ENCODE peak calls at places on chromosomes 11 and 22, in four cellular contexts. H is GM06990, E is epithelial cell of esophagus, Y is lower leg skin. L is an unnamed sample.

GRCh38 chr11:126978911-126979310 is 21.7 kb downstream of the KIRREL3 start:
- DNase-seq in H (no peak), Y (no peak), E (no peak), L (no peak)

GRCh38 chr22:22086501-22087158 is 104.0 kb upstream of the TOP3B start:
- DNase-seq in E (peak; percentile 48), Y (no peak), H (no peak), L (no peak)

GRCh38 chr11:120184946-120185677 is 25.7 kb upstream of the OAF start:
- DNase-seq in Y (no peak), H (no peak), E (no peak), L (no peak)

GRCh38 chr22:37496651-37497599 is 10.7 kb upstream of the MFNG start:
- DNase-seq in Y (no peak), H (no peak), E (peak; percentile 86), L (no peak)

GRCh38 chr11:22974251-22974650 is 114.0 kb upstream of the CCDC179 start:
- DNase-seq in E (no peak), H (no peak), Y (no peak), L (no peak)

GRCh38 chr11:115598502-115598901 is 94.3 kb upstream of the CADM1 start:
- DNase-seq in E (no peak), Y (no peak), H (no peak), L (no peak)

GRCh38 chr22:46876357-46876934 is 114.0 kb downstream of the TBC1D22A start:
- DNase-seq in Y (no peak), H (no peak), E (no peak), L (no peak)

GRCh38 chr11:82750643-82751139 is 17.0 kb upstream of the FAM181B start:
- DNase-seq in H (no peak), E (peak; percentile 27), Y (no peak), L (peak; percentile 4)

GRCh38 chr11:131092469-131092868 is 176.2 kb upstream of the SNX19 start:
- DNase-seq in E (no peak), Y (no peak), H (no peak), L (no peak)

GRCh38 chr11:92140021-92140420 is 84.6 kb upstream of the FAT3 start:
- DNase-seq in E (no peak), Y (no peak), H (no peak), L (no peak)

GRCh38 chr11:43790444-43790794 is 90.2 kb upstream of the ALKBH3 start:
- DNase-seq in H (no peak), Y (no peak), E (peak; percentile 74), L (no peak)

GRCh38 chr22:49197500-49197899 is 630.2 kb downstream of the BRD1 start:
- DNase-seq in E (no peak), Y (no peak), H (no peak), L (no peak)

GRCh38 chr11:125330462-125331325 is 165.4 kb downstream of the FEZ1 start:
- DNase-seq in E (no peak), H (no peak), Y (no peak), L (no peak)

GRCh38 chr22:39215430-39216142 is 29.2 kb downstream of the PDGFB start:
- DNase-seq in Y (no peak), E (no peak), H (no peak), L (no peak)
- TF ChIP-seq CTCF in Y (no peak), E (peak; percentile 24), H (peak; percentile 59), L (peak; percentile 63)

DNA sequence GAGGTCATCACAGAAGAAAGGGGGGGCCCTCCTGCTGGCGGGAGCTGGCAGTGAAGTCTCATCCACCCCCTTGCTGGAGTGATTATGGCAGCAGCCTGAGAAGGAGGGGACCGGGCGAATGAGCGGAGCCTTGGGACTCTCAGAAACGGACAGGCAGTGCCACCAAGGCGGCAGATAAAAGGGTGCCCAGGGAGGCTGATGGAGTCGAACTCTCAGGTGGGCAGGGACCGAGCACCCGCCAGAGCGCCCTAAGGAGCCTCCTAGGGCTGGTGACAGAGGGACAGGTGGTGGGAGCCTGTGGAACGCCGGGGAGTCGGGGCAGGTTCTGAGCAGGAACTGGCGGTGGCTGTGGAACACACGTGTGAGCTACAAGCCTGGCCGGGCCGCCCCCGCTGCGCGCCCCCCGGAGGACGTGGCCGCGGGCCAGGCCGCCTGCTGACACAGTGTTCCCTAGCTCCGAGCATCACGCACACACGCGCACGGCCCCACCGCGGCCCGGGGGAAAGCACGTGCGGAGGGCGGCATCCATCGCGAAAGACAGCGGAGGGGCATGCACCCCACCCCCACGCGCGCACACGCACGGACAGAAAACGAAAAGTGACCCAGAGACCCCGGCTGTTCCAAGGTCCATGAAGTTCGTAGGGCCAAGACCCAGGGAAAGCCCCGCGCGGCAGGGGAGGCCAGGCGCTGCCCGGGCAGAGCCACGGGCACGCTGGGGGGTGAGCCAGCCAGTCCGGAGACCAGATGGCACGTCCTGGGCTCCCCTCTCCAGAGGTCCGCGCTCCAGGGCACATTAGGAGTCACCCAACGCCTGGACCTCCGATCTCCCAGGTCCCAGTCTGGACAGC is 1.0 kb downstream of the VWCE start:
- DNase-seq in E (peak; percentile 25), H (peak; percentile 64), Y (no peak), L (no peak)
- H3K4me3 ChIP-seq in E (peak overlapping the region; percentile 60), H (peak overlapping the region; percentile 75), Y (peak overlapping the region; percentile 33), L (peak overlapping the region; percentile 52)

DNA sequence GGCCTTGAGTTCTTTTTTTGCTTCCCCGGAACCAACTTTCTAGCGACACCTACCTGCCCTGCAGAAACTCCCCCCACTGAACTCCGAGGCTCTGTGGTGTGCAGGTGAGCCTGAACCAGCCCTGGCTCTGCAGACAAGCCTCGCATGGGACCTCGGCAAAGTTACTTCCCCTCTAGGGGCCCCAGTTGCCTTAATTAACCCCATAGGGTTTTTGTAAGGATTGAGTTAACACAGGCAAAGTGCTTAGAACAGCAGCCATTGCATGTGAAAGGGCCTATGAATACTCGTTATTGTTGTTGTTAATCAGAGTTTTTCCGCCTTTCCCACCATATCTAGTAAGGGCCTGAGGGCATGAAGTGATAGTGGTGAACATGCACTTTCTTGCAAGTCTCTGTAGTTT is 12.6 kb upstream of the SYT13 start:
- DNase-seq in E (no peak), H (no peak), Y (no peak), L (no peak)
- TF ChIP-seq CTCF in E (no peak), H (peak; percentile 1), Y (no peak), L (no peak)

GRCh38 chr11:36288442-36289225 is 590 bp downstream of the COMMD9 start:
- DNase-seq in H (no peak), E (no peak), Y (no peak), L (no peak)
- H3K4me3 ChIP-seq in H (peak overlapping the region; percentile 78), E (peak overlapping the region; percentile 95), Y (peak overlapping the region; percentile 50), L (peak overlapping the region; percentile 76)

GRCh38 chr11:60915250-60915914 is 1.4 kb downstream of the TMEM109 start:
- DNase-seq in Y (peak; percentile 37), H (peak; percentile 81), E (peak; percentile 84), L (peak; percentile 68)
- TF ChIP-seq CTCF in Y (no peak), H (peak; percentile 63), E (no peak), L (peak; percentile 23)

GRCh38 chr11:86061483-86061882 is 7.4 kb downstream of the PICALM start:
- DNase-seq in E (no peak), H (no peak), Y (no peak), L (no peak)

GRCh38 chr11:86064236-86064803 is 4.6 kb downstream of the PICALM start:
- DNase-seq in H (no peak), Y (no peak), E (peak; percentile 68), L (no peak)

GRCh38 chr11:86063536-86063935 is 5.3 kb downstream of the PICALM start:
- DNase-seq in Y (no peak), E (peak; percentile 55), H (no peak), L (no peak)

GRCh38 chr11:86060544-86060943 is 8.3 kb downstream of the PICALM start:
- DNase-seq in H (no peak), Y (no peak), E (no peak), L (no peak)

GRCh38 chr11:86062719-86063118 is 6.2 kb downstream of the PICALM start:
- DNase-seq in E (no peak), H (no peak), Y (no peak), L (no peak)
- H3K4me3 ChIP-seq in E (no peak overlapping the region), H (no peak overlapping the region), Y (no peak overlapping the region), L (peak overlapping the region; percentile 31)

GRCh38 chr11:2929511-2929879 is 275 bp upstream of the PHLDA2 start:
- DNase-seq in E (peak; percentile 87), H (no peak), Y (no peak), L (no peak)

GRCh38 chr11:2930705-2931415 is 1.6 kb upstream of the PHLDA2 start:
- DNase-seq in E (peak; percentile 84), Y (no peak), H (peak; percentile 65), L (peak; percentile 31)

GRCh38 chr11:2928605-2929510 is at the start of gene PHLDA2:
- DNase-seq in E (peak; percentile 74), Y (no peak), H (peak; percentile 46), L (no peak)

GRCh38 chr11:2931416-2931746 is 2.2 kb upstream of the PHLDA2 start:
- DNase-seq in E (no peak), H (no peak), Y (no peak), L (no peak)

DNA sequence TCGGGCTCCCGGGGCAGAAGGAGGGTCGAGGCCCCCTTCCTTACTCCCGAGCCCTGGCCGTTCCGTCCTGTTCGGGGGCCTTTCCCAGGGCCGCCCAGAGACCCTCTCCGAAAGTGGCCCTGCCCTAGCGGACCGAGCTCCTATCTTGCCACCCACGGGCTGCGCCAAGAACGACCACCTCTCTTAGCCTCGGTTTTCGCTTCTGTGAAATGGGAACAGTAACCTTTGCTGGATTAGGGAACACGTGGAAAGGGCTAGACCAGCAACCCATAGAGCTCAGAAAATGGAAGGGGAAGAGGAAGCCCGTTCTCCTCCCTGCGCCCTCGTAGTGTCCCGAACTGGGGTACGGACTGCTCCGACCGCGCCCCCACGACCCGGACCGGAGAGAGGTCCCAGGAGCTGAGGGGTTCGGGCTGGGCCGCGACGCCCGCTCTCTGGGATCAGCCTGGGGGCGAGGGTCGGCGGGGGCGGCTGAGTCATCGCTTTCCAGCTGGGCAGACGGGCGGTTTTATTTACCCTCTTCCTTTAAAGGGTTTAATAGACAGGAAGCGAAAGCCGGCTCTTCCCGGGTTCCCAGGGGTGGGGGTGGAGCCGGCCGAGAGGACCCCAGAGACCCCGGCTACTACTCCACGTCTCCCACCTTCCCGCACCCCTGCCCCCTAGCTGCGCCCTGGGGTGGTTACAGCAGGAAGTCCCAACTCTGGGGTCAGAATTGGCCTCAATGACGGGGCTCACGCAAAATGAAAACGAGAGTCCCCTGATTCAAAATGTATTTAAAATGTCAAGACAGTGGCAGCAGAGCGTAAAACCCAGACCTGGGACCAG is 872 bp upstream of the PHLDA2 start:
- DNase-seq in Y (no peak), E (peak; percentile 63), H (no peak), L (no peak)
- TF ChIP-seq CTCF in Y (no peak), E (no peak), H (peak; percentile 56), L (peak; percentile 51)

GRCh38 chr22:20428496-20429253 is 8.9 kb downstream of the SCARF2 start:
- DNase-seq in E (no peak), H (no peak), Y (no peak), L (no peak)

GRCh38 chr22:20430101-20430640 is 7.5 kb downstream of the SCARF2 start:
- DNase-seq in E (no peak), H (no peak), Y (no peak), L (no peak)

GRCh38 chr22:20430641-20431519 is 6.7 kb downstream of the SCARF2 start:
- DNase-seq in Y (no peak), E (peak; percentile 70), H (peak; percentile 58), L (no peak)

GRCh38 chr22:20427945-20428417 is 9.6 kb downstream of the SCARF2 start:
- DNase-seq in Y (no peak), E (no peak), H (no peak), L (no peak)

GRCh38 chr22:20429254-20430100 is 8.1 kb downstream of the SCARF2 start:
- DNase-seq in Y (no peak), E (no peak), H (peak; percentile 72), L (no peak)
- H3K4me3 ChIP-seq in Y (peak overlapping the region; percentile 1), E (peak overlapping the region; percentile 21), H (peak overlapping the region; percentile 59), L (peak overlapping the region; percentile 59)